ENCODE peak calls at places on chromosomes 6 and 20, in four cellular contexts. Y is IMR-90, T is H9, P is H1. I is an unnamed sample.

GRCh38 chr6:170245233-170245992 is 45.5 kb downstream of the DLL1 start:
- DNase-seq in Y (no peak), T (no peak), P (no peak), I (no peak)

GRCh38 chr6:129920103-129920798 is 59.1 kb upstream of the TMEM244 start:
- DNase-seq in Y (peak), T (no peak), P (no peak), I (no peak)

GRCh38 chr20:24691901-24692351 is 222.5 kb downstream of the SYNDIG1 start:
- DNase-seq in Y (no peak), T (peak), P (peak), I (no peak)

GRCh38 chr6:54244430-54244829 is 63.8 kb upstream of the TINAG start:
- DNase-seq in Y (peak), T (no peak), P (no peak), I (peak)

GRCh38 chr20:45163071-45163803 is 11.5 kb upstream of the PI3 start:
- DNase-seq in Y (no peak), T (no peak), P (no peak), I (no peak)

GRCh38 chr20:54668271-54669053 is 193.1 kb downstream of the DOK5 start:
- DNase-seq in Y (peak), T (peak), P (peak), I (peak)

GRCh38 chr6:47033029-47033796 is 8.9 kb downstream of the ADGRF1 start:
- DNase-seq in Y (no peak), T (no peak), P (no peak), I (no peak)

GRCh38 chr20:21569586-21569985 is 55.7 kb upstream of the NKX2-2 start:
- DNase-seq in Y (no peak), T (no peak), P (no peak), I (no peak)

GRCh38 chr6:105014954-105015353 is 58.0 kb downstream of the LIN28B start:
- DNase-seq in Y (no peak), T (no peak), P (no peak), I (no peak)

GRCh38 chr6:149859368-149859767 is 4.8 kb downstream of the LRP11 start:
- DNase-seq in Y (peak), T (no peak), P (no peak), I (no peak)

GRCh38 chr20:46118481-46119020 is 437 bp downstream of the CD40 start:
- DNase-seq in Y (no peak), T (peak), P (peak), I (peak)

GRCh38 chr6:67615796-67616195 is 1019.3 kb upstream of the ADGRB3 start:
- DNase-seq in Y (peak), T (no peak), P (no peak), I (no peak)
- H3K56ac ChIP-seq in Y (no peak), T (no peak), P (no peak), I (no peak)

DNA sequence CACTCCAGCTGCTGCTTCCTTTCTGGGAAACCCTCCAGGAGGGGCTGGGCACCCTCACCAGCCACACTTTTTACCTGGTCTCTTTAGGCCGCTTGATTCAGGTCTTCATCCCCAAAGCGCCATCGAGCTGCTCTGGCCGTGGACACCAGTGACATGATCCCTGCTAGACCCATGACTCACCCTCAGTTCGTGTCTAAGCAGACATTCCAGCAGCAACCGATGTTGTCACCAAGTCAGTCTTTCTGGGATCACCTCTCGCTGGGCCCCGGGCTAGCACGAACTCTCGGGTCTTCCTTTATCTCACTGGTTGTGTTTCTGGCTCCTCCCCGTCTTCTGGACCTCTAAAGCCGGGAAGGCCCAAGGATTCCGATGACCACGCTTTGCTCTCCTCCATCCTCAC is 43.0 kb upstream of the GPR31 start:
- DNase-seq in Y (no peak), T (no peak), P (no peak), I (no peak)
- H3K56ac ChIP-seq in Y (no peak), T (no peak), P (no peak), I (no peak)

DNA sequence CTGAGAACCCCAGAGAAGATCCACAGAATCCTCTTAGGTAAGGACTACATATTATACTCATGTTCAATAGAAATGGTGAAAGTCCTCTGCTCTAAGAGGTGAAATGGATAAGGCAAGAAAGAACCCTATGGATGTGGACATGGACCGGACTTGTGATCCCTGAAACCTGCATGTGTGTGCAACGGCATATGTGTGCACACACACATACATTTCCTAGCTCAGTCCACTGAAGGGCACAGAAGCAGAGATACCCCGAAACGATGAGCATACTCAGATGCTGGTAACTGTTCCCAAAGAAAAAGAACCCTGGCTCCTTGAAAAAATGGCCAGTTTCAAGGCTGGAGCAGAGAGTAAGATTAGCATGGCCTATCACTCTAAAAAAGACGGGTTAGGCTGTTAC is 22.6 kb downstream of the SNX5 start:
- DNase-seq in Y (no peak), T (no peak), P (no peak), I (no peak)
- H3K56ac ChIP-seq in Y (no peak), T (no peak), P (no peak), I (no peak)

DNA sequence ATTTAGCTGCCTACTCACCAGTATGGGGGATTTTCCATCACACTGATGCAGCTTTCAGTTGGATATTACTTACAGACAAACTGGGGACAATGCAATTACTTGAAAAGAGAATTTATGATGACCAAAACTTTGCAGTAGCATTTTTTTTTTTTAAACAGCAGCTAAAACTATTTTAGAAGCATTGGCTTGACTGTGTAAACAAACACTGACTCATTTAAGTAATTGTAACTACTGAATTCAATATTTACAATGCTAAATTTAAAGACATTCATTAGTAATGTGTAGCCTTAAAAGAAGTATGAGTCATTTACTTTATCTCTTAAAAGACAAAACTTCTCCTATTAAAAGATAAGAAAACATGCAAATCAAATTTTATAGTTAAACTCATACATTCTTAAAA is 295.9 kb upstream of the FERMT1 start:
- DNase-seq in Y (peak), T (no peak), P (no peak), I (no peak)
- H3K56ac ChIP-seq in Y (no peak), T (no peak), P (no peak), I (no peak)

GRCh38 chr20:507933-508332 is 35.7 kb downstream of the CSNK2A1 start:
- DNase-seq in Y (peak), T (no peak), P (no peak), I (no peak)
- H3K56ac ChIP-seq in Y (no peak), T (no peak), P (no peak), I (no peak)

DNA sequence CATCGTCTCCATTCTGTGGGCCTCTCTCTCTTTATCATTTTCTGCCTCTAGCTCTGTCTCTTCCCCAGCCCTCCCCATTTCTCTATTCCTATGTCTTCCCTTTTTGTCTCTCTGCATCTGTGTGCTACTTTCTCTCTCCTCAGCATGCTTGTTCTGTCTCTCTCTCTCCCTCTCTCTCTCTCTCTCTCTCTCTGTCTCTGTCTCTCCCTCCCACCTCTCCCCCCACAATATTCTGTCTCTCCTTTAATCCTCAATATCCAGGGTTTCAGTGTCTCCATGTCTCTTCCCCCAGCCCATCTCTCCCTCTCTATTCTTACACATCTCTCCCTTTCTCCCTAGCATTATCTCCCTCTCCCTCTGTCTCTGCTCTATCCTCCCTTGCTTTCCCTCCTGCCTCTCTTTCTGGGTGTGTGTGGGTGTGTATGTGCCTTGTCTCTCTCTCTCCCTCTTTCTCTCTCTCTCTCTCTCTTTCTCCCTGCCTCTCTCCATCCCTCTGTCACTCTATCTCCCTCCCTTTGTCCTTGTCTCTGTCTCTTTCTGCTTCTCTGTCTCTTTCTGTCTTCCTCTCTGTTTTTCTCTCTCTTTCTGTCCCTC is 76.9 kb upstream of the SIRPA start:
- DNase-seq in Y (no peak), T (no peak), P (no peak), I (no peak)
- H3K56ac ChIP-seq in Y (no peak), T (no peak), P (no peak), I (peak)

DNA sequence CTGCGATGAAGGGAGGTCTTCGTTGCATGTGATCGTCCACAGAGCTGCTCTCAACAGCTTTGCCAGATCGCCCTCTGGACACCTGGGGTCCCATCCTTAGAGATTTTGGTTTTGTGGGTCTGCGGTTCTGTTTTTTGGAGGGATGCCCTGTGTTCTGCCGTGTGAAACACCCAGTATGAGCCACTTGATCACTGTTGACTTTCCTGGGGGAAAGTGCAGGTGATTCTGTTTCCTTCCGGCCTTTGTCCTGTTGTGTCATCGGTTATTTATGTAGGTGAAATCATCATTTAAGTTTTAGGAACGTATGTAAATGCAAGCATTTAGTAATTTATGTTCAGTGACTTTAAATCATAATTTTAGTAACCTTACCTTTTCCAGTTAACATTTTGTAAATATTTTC is 56.4 kb upstream of the SLC22A1 start:
- DNase-seq in Y (no peak), T (no peak), P (no peak), I (no peak)
- H3K56ac ChIP-seq in Y (no peak), T (no peak), P (no peak), I (no peak)

GRCh38 chr20:3707508-3707899 is 4.9 kb downstream of the SIGLEC1 start:
- DNase-seq in Y (no peak), T (no peak), P (no peak), I (no peak)
- H3K56ac ChIP-seq in Y (no peak), T (no peak), P (no peak), I (no peak)

GRCh38 chr6:108873251-108873650 is 25.0 kb downstream of the ARMC2 start:
- DNase-seq in Y (no peak), T (no peak), P (no peak), I (no peak)
- H3K56ac ChIP-seq in Y (no peak), T (no peak), P (no peak), I (no peak)

DNA sequence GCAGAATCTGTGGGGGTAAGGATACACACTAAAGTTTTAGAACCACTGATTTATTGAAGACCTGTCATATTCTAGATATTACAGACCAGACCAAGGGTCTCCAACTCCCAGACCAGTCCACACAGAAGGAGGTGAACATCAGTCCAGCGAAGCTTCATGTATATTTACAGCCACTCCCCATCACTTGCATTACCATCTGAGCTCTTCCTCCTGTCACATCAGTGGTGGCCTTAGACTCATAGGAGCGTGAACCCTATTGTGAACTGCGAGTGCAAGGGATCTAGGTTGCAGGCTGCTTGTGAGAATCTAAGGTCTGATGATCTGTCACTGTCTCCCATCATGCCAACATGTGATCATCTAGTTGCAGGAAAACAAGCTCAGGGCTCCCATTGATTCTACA is 5.0 kb upstream of the BCLAF1 start:
- DNase-seq in Y (no peak), T (no peak), P (no peak), I (no peak)
- H3K56ac ChIP-seq in Y (no peak), T (no peak), P (no peak), I (no peak)

I was measured in mesendoderm.